ENCODE peak calls at places on chromosomes 7 and 10, in ten cellular contexts. W, B, Q, J, A, R, V, Y, I and F are unnamed samples.

GRCh38 chr7:36762394-36762793 is 38.1 kb upstream of the AOAH start:
- DNase-seq in W (no peak), B (no peak), Q (no peak), J (no peak), A (no peak), R (no peak), V (no peak), Y (no peak), I (no peak), F (no peak)

GRCh38 chr7:30162133-30162532 is 27.3 kb downstream of the MTURN start:
- DNase-seq in W (no peak), B (no peak), Q (no peak), J (no peak), A (no peak), R (no peak), V (no peak), Y (no peak), I (no peak), F (no peak)

GRCh38 chr7:157495594-157495993 is 158.8 kb downstream of the DNAJB6 start:
- DNase-seq in W (no peak), B (peak), Q (no peak), J (no peak), A (no peak), R (no peak), V (no peak), Y (no peak), I (no peak), F (no peak)

GRCh38 chr7:17663056-17663675 is 277.1 kb downstream of the SNX13 start:
- DNase-seq in W (no peak), B (peak), Q (no peak), J (no peak), A (no peak), R (no peak), V (no peak), Y (peak), I (no peak), F (no peak)

GRCh38 chr10:17161788-17162187 is 32.2 kb upstream of the CUBN start:
- DNase-seq in W (no peak), B (no peak), Q (no peak), J (no peak), A (no peak), R (no peak), V (no peak), Y (peak), I (no peak), F (no peak)

GRCh38 chr7:132485600-132486594 is 90.4 kb downstream of the PLXNA4 start:
- DNase-seq in W (no peak), B (no peak), Q (no peak), J (no peak), A (no peak), R (no peak), V (peak), Y (no peak), I (no peak), F (no peak)

GRCh38 chr7:66043681-66044497 is 31.7 kb upstream of the ASL start:
- DNase-seq in W (no peak), B (no peak), Q (no peak), J (no peak), A (no peak), R (no peak), V (peak), Y (peak), I (no peak), F (no peak)

GRCh38 chr10:105770813-105771212 is 1129.7 kb downstream of the SORCS3 start:
- DNase-seq in W (no peak), B (no peak), Q (no peak), J (no peak), A (no peak), R (no peak), V (no peak), Y (no peak), I (no peak), F (no peak)

GRCh38 chr7:265998-266850 is 23.7 kb upstream of the FOXL3 start:
- DNase-seq in W (peak), B (no peak), Q (no peak), J (no peak), A (no peak), R (no peak), V (no peak), Y (no peak), I (no peak), F (no peak)

GRCh38 chr7:95199779-95200558 is 124.4 kb downstream of the PON1 start:
- DNase-seq in W (no peak), B (no peak), Q (no peak), J (peak), A (peak), R (peak), V (no peak), Y (peak), I (no peak), F (no peak)

GRCh38 chr10:102604379-102604960 is 39.8 kb upstream of the TRIM8 start:
- DNase-seq in W (no peak), B (peak), Q (no peak), J (no peak), A (no peak), R (no peak), V (no peak), Y (peak), I (no peak), F (peak)

GRCh38 chr7:147519062-147519461 is 1071.5 kb upstream of the C7orf33 start:
- DNase-seq in W (no peak), B (peak), Q (no peak), J (no peak), A (no peak), R (no peak), V (no peak), Y (no peak), I (no peak), F (no peak)

GRCh38 chr7:27910341-27910740 is 170.4 kb downstream of the TAX1BP1 start:
- DNase-seq in W (no peak), B (no peak), Q (no peak), J (no peak), A (peak), R (no peak), V (no peak), Y (peak), I (no peak), F (no peak)

GRCh38 chr7:2585446-2585845 is 26.7 kb downstream of the IQCE start:
- DNase-seq in W (no peak), B (no peak), Q (no peak), J (no peak), A (no peak), R (no peak), V (no peak), Y (no peak), I (no peak), F (no peak)

GRCh38 chr10:64086083-64086772 is 565.0 kb downstream of the REEP3 start:
- DNase-seq in W (no peak), B (no peak), Q (no peak), J (no peak), A (no peak), R (no peak), V (no peak), Y (no peak), I (no peak), F (no peak)

GRCh38 chr7:156027821-156028220 is 215.6 kb upstream of the SHH start:
- DNase-seq in W (no peak), B (no peak), Q (no peak), J (no peak), A (no peak), R (no peak), V (no peak), Y (no peak), I (no peak), F (no peak)

GRCh38 chr7:44754802-44755697 is 6.4 kb downstream of the ZMIZ2 start:
- DNase-seq in W (no peak), B (no peak), Q (no peak), J (no peak), A (no peak), R (no peak), V (no peak), Y (no peak), I (no peak), F (no peak)

GRCh38 chr7:40551685-40552576 is 417.1 kb downstream of the SUGCT start:
- DNase-seq in W (no peak), B (no peak), Q (no peak), J (no peak), A (no peak), R (no peak), V (no peak), Y (peak), I (no peak), F (peak)

GRCh38 chr10:22420787-22421517 is 75.7 kb downstream of the SPAG6 start:
- DNase-seq in W (no peak), B (no peak), Q (no peak), J (no peak), A (no peak), R (no peak), V (no peak), Y (peak), I (no peak), F (no peak)

GRCh38 chr7:151700621-151701185 is 176.2 kb downstream of the PRKAG2 start:
- DNase-seq in W (no peak), B (peak), Q (no peak), J (no peak), A (no peak), R (no peak), V (no peak), Y (peak), I (no peak), F (no peak)

GRCh38 chr10:74437822-74438221 is 286.8 kb downstream of the ADK start:
- DNase-seq in W (no peak), B (no peak), Q (no peak), J (no peak), A (no peak), R (no peak), V (no peak), Y (peak), I (no peak), F (peak)

GRCh38 chr10:2619472-2619871 is 447.9 kb upstream of the PFKP start:
- DNase-seq in W (no peak), B (no peak), Q (no peak), J (no peak), A (no peak), R (peak), V (no peak), Y (no peak), I (no peak), F (no peak)

GRCh38 chr7:25820432-25821040 is 331.5 kb upstream of the NFE2L3 start:
- DNase-seq in W (no peak), B (no peak), Q (no peak), J (no peak), A (no peak), R (no peak), V (no peak), Y (peak), I (no peak), F (no peak)

GRCh38 chr10:117431160-117431559 is 55.9 kb upstream of the PDZD8 start:
- DNase-seq in W (no peak), B (no peak), Q (no peak), J (no peak), A (no peak), R (no peak), V (no peak), Y (peak), I (no peak), F (no peak)

GRCh38 chr7:88141025-88141424 is 78.8 kb downstream of the SRI start:
- DNase-seq in W (no peak), B (no peak), Q (no peak), J (no peak), A (no peak), R (no peak), V (no peak), Y (no peak), I (no peak), F (peak)

GRCh38 chr10:29820890-29821398 is 186.2 kb upstream of the SVIL start:
- DNase-seq in W (no peak), B (no peak), Q (no peak), J (no peak), A (no peak), R (no peak), V (no peak), Y (no peak), I (no peak), F (no peak)

GRCh38 chr10:4847580-4848020 is 21.6 kb downstream of the AKR1E2 start:
- DNase-seq in W (no peak), B (peak), Q (no peak), J (no peak), A (no peak), R (no peak), V (no peak), Y (peak), I (no peak), F (no peak)

GRCh38 chr7:85554294-85554877 is 367.5 kb upstream of the SEMA3D start:
- DNase-seq in W (no peak), B (no peak), Q (no peak), J (peak), A (peak), R (peak), V (peak), Y (peak), I (no peak), F (peak)

GRCh38 chr10:116306847-116307246 is 17.4 kb upstream of the CCDC172 start:
- DNase-seq in W (no peak), B (no peak), Q (no peak), J (no peak), A (no peak), R (no peak), V (no peak), Y (no peak), I (no peak), F (no peak)

GRCh38 chr10:113445736-113446135 is 107.1 kb upstream of the HABP2 start:
- DNase-seq in W (no peak), B (no peak), Q (no peak), J (no peak), A (no peak), R (no peak), V (no peak), Y (no peak), I (no peak), F (no peak)

GRCh38 chr7:683526-684205 is 42.8 kb upstream of the DNAAF5 start:
- DNase-seq in W (no peak), B (no peak), Q (no peak), J (no peak), A (no peak), R (no peak), V (no peak), Y (no peak), I (no peak), F (no peak)